ENCODE peak calls at places on chromosome 6, in six cellular contexts. One of them, this sample, is unnamed.

GRCh38 chr6:16596890-16597331 is 164.3 kb downstream of the ATXN1 start:
- DNase-seq in anterior cingulate cortex: no peak
- DNase-seq in Calu3: no peak
- DNase-seq in stimulated activated CD4-positive, alpha-beta T cell treated with anti-CD3 and anti-CD28 coated beads, Interleukin-1b, Interleukin-23, amount 100 ng/mL, for 4 hours: no peak
- DNase-seq in Panc1: no peak
- DNase-seq in AG04450: no peak
- DNase-seq in this sample: no peak

GRCh38 chr6:48426636-48427035 is 315.6 kb upstream of the PTCHD4 start:
- DNase-seq in anterior cingulate cortex: no peak
- DNase-seq in Calu3: no peak
- DNase-seq in stimulated activated CD4-positive, alpha-beta T cell treated with anti-CD3 and anti-CD28 coated beads, Interleukin-1b, Interleukin-23, amount 100 ng/mL, for 4 hours: no peak
- DNase-seq in Panc1: no peak
- DNase-seq in AG04450: peak
- DNase-seq in this sample: no peak

GRCh38 chr6:144544266-144544830 is 259.2 kb downstream of the UTRN start:
- DNase-seq in anterior cingulate cortex: no peak
- DNase-seq in Calu3: no peak
- DNase-seq in stimulated activated CD4-positive, alpha-beta T cell treated with anti-CD3 and anti-CD28 coated beads, Interleukin-1b, Interleukin-23, amount 100 ng/mL, for 4 hours: no peak
- DNase-seq in Panc1: no peak
- DNase-seq in AG04450: no peak
- DNase-seq in this sample: no peak

GRCh38 chr6:143505537-143505936 is 6.0 kb downstream of the FUCA2 start:
- DNase-seq in anterior cingulate cortex: no peak
- DNase-seq in Calu3: no peak
- DNase-seq in stimulated activated CD4-positive, alpha-beta T cell treated with anti-CD3 and anti-CD28 coated beads, Interleukin-1b, Interleukin-23, amount 100 ng/mL, for 4 hours: no peak
- DNase-seq in Panc1: no peak
- DNase-seq in AG04450: no peak
- DNase-seq in this sample: no peak

GRCh38 chr6:128520436-128521301 is at the start of gene PTPRK:
- DNase-seq in anterior cingulate cortex: peak
- DNase-seq in Calu3: peak
- DNase-seq in stimulated activated CD4-positive, alpha-beta T cell treated with anti-CD3 and anti-CD28 coated beads, Interleukin-1b, Interleukin-23, amount 100 ng/mL, for 4 hours: peak
- DNase-seq in Panc1: no peak
- DNase-seq in AG04450: peak
- DNase-seq in this sample: peak

GRCh38 chr6:97292671-97293070 is 9.7 kb upstream of the MMS22L start:
- DNase-seq in anterior cingulate cortex: no peak
- DNase-seq in Calu3: no peak
- DNase-seq in stimulated activated CD4-positive, alpha-beta T cell treated with anti-CD3 and anti-CD28 coated beads, Interleukin-1b, Interleukin-23, amount 100 ng/mL, for 4 hours: no peak
- DNase-seq in Panc1: no peak
- DNase-seq in AG04450: peak
- DNase-seq in this sample: no peak

GRCh38 chr6:163585932-163586437 is 171.5 kb downstream of the QKI start:
- DNase-seq in anterior cingulate cortex: no peak
- DNase-seq in Calu3: peak
- DNase-seq in stimulated activated CD4-positive, alpha-beta T cell treated with anti-CD3 and anti-CD28 coated beads, Interleukin-1b, Interleukin-23, amount 100 ng/mL, for 4 hours: no peak
- DNase-seq in Panc1: no peak
- DNase-seq in AG04450: peak
- DNase-seq in this sample: no peak

GRCh38 chr6:130720076-130720475 is 107.1 kb upstream of the SMLR1 start:
- DNase-seq in anterior cingulate cortex: no peak
- DNase-seq in Calu3: no peak
- DNase-seq in stimulated activated CD4-positive, alpha-beta T cell treated with anti-CD3 and anti-CD28 coated beads, Interleukin-1b, Interleukin-23, amount 100 ng/mL, for 4 hours: no peak
- DNase-seq in Panc1: no peak
- DNase-seq in AG04450: no peak
- DNase-seq in this sample: no peak

GRCh38 chr6:54282186-54282585 is 26.1 kb upstream of the TINAG start:
- DNase-seq in anterior cingulate cortex: no peak
- DNase-seq in Calu3: no peak
- DNase-seq in stimulated activated CD4-positive, alpha-beta T cell treated with anti-CD3 and anti-CD28 coated beads, Interleukin-1b, Interleukin-23, amount 100 ng/mL, for 4 hours: no peak
- DNase-seq in Panc1: no peak
- DNase-seq in AG04450: peak
- DNase-seq in this sample: no peak

GRCh38 chr6:111087871-111088667 is 766 bp downstream of the SLC16A10 start:
- DNase-seq in anterior cingulate cortex: no peak
- DNase-seq in Calu3: peak
- DNase-seq in stimulated activated CD4-positive, alpha-beta T cell treated with anti-CD3 and anti-CD28 coated beads, Interleukin-1b, Interleukin-23, amount 100 ng/mL, for 4 hours: peak
- DNase-seq in Panc1: no peak
- DNase-seq in AG04450: no peak
- DNase-seq in this sample: no peak

GRCh38 chr6:16135078-16135477 is 6.2 kb downstream of the MYLIP start:
- DNase-seq in anterior cingulate cortex: no peak
- DNase-seq in Calu3: no peak
- DNase-seq in stimulated activated CD4-positive, alpha-beta T cell treated with anti-CD3 and anti-CD28 coated beads, Interleukin-1b, Interleukin-23, amount 100 ng/mL, for 4 hours: no peak
- DNase-seq in Panc1: no peak
- DNase-seq in AG04450: no peak
- DNase-seq in this sample: no peak

GRCh38 chr6:148827421-148827820 is 80.6 kb downstream of the UST start:
- DNase-seq in anterior cingulate cortex: no peak
- DNase-seq in Calu3: no peak
- DNase-seq in stimulated activated CD4-positive, alpha-beta T cell treated with anti-CD3 and anti-CD28 coated beads, Interleukin-1b, Interleukin-23, amount 100 ng/mL, for 4 hours: no peak
- DNase-seq in Panc1: no peak
- DNase-seq in AG04450: no peak
- DNase-seq in this sample: no peak

GRCh38 chr6:151038616-151039015 is 173.1 kb downstream of the MTHFD1L start:
- DNase-seq in anterior cingulate cortex: no peak
- DNase-seq in Calu3: no peak
- DNase-seq in stimulated activated CD4-positive, alpha-beta T cell treated with anti-CD3 and anti-CD28 coated beads, Interleukin-1b, Interleukin-23, amount 100 ng/mL, for 4 hours: no peak
- DNase-seq in Panc1: no peak
- DNase-seq in AG04450: no peak
- DNase-seq in this sample: no peak

GRCh38 chr6:133809406-133809805 is 79.5 kb upstream of the TCF21 start:
- DNase-seq in anterior cingulate cortex: no peak
- DNase-seq in Calu3: no peak
- DNase-seq in stimulated activated CD4-positive, alpha-beta T cell treated with anti-CD3 and anti-CD28 coated beads, Interleukin-1b, Interleukin-23, amount 100 ng/mL, for 4 hours: no peak
- DNase-seq in Panc1: no peak
- DNase-seq in AG04450: no peak
- DNase-seq in this sample: no peak

GRCh38 chr6:135212935-135213334 is 31.8 kb downstream of the MYB start:
- DNase-seq in anterior cingulate cortex: no peak
- DNase-seq in Calu3: no peak
- DNase-seq in stimulated activated CD4-positive, alpha-beta T cell treated with anti-CD3 and anti-CD28 coated beads, Interleukin-1b, Interleukin-23, amount 100 ng/mL, for 4 hours: no peak
- DNase-seq in Panc1: no peak
- DNase-seq in AG04450: no peak
- DNase-seq in this sample: no peak

GRCh38 chr6:96015321-96015790 is 418 bp upstream of the FUT9 start:
- DNase-seq in anterior cingulate cortex: peak
- DNase-seq in Calu3: peak
- DNase-seq in stimulated activated CD4-positive, alpha-beta T cell treated with anti-CD3 and anti-CD28 coated beads, Interleukin-1b, Interleukin-23, amount 100 ng/mL, for 4 hours: no peak
- DNase-seq in Panc1: no peak
- DNase-seq in AG04450: no peak
- DNase-seq in this sample: peak

GRCh38 chr6:27650620-27651370 is 177.9 kb upstream of the ZNF184 start:
- DNase-seq in anterior cingulate cortex: no peak
- DNase-seq in Calu3: peak
- DNase-seq in stimulated activated CD4-positive, alpha-beta T cell treated with anti-CD3 and anti-CD28 coated beads, Interleukin-1b, Interleukin-23, amount 100 ng/mL, for 4 hours: no peak
- DNase-seq in Panc1: peak
- DNase-seq in AG04450: no peak
- DNase-seq in this sample: no peak

GRCh38 chr6:122995930-122996796 is at the start of gene CLVS2:
- DNase-seq in anterior cingulate cortex: no peak
- DNase-seq in Calu3: peak
- DNase-seq in stimulated activated CD4-positive, alpha-beta T cell treated with anti-CD3 and anti-CD28 coated beads, Interleukin-1b, Interleukin-23, amount 100 ng/mL, for 4 hours: no peak
- DNase-seq in Panc1: no peak
- DNase-seq in AG04450: no peak
- DNase-seq in this sample: peak

GRCh38 chr6:156909212-156910010 is 132.2 kb downstream of the ARID1B start:
- DNase-seq in anterior cingulate cortex: no peak
- DNase-seq in Calu3: no peak
- DNase-seq in stimulated activated CD4-positive, alpha-beta T cell treated with anti-CD3 and anti-CD28 coated beads, Interleukin-1b, Interleukin-23, amount 100 ng/mL, for 4 hours: no peak
- DNase-seq in Panc1: no peak
- DNase-seq in AG04450: no peak
- DNase-seq in this sample: no peak

GRCh38 chr6:128966934-128967333 is 84.0 kb downstream of the LAMA2 start:
- DNase-seq in anterior cingulate cortex: no peak
- DNase-seq in Calu3: no peak
- DNase-seq in stimulated activated CD4-positive, alpha-beta T cell treated with anti-CD3 and anti-CD28 coated beads, Interleukin-1b, Interleukin-23, amount 100 ng/mL, for 4 hours: no peak
- DNase-seq in Panc1: no peak
- DNase-seq in AG04450: no peak
- DNase-seq in this sample: no peak

GRCh38 chr6:31356946-31357466 is at the start of gene HLA-B:
- DNase-seq in anterior cingulate cortex: no peak
- DNase-seq in Calu3: peak
- DNase-seq in stimulated activated CD4-positive, alpha-beta T cell treated with anti-CD3 and anti-CD28 coated beads, Interleukin-1b, Interleukin-23, amount 100 ng/mL, for 4 hours: peak
- DNase-seq in Panc1: peak
- DNase-seq in AG04450: peak
- DNase-seq in this sample: peak

GRCh38 chr6:11358904-11359840 is 126.7 kb upstream of the NEDD9 start:
- DNase-seq in anterior cingulate cortex: no peak
- DNase-seq in Calu3: no peak
- DNase-seq in stimulated activated CD4-positive, alpha-beta T cell treated with anti-CD3 and anti-CD28 coated beads, Interleukin-1b, Interleukin-23, amount 100 ng/mL, for 4 hours: no peak
- DNase-seq in Panc1: no peak
- DNase-seq in AG04450: no peak
- DNase-seq in this sample: no peak

GRCh38 chr6:142787422-142787821 is 157.6 kb downstream of the HIVEP2 start:
- DNase-seq in anterior cingulate cortex: no peak
- DNase-seq in Calu3: no peak
- DNase-seq in stimulated activated CD4-positive, alpha-beta T cell treated with anti-CD3 and anti-CD28 coated beads, Interleukin-1b, Interleukin-23, amount 100 ng/mL, for 4 hours: no peak
- DNase-seq in Panc1: no peak
- DNase-seq in AG04450: no peak
- DNase-seq in this sample: no peak

GRCh38 chr6:143150291-143150690 is 89.6 kb downstream of the AIG1 start:
- DNase-seq in anterior cingulate cortex: no peak
- DNase-seq in Calu3: no peak
- DNase-seq in stimulated activated CD4-positive, alpha-beta T cell treated with anti-CD3 and anti-CD28 coated beads, Interleukin-1b, Interleukin-23, amount 100 ng/mL, for 4 hours: no peak
- DNase-seq in Panc1: no peak
- DNase-seq in AG04450: no peak
- DNase-seq in this sample: no peak

GRCh38 chr6:93266418-93266817 is 152.9 kb downstream of the EPHA7 start:
- DNase-seq in anterior cingulate cortex: no peak
- DNase-seq in Calu3: no peak
- DNase-seq in stimulated activated CD4-positive, alpha-beta T cell treated with anti-CD3 and anti-CD28 coated beads, Interleukin-1b, Interleukin-23, amount 100 ng/mL, for 4 hours: no peak
- DNase-seq in Panc1: no peak
- DNase-seq in AG04450: no peak
- DNase-seq in this sample: no peak

GRCh38 chr6:70390067-70390466 is 23.2 kb upstream of the FAM135A start:
- DNase-seq in anterior cingulate cortex: no peak
- DNase-seq in Calu3: no peak
- DNase-seq in stimulated activated CD4-positive, alpha-beta T cell treated with anti-CD3 and anti-CD28 coated beads, Interleukin-1b, Interleukin-23, amount 100 ng/mL, for 4 hours: no peak
- DNase-seq in Panc1: no peak
- DNase-seq in AG04450: no peak
- DNase-seq in this sample: no peak

GRCh38 chr6:154908723-154909122 is 86.4 kb upstream of the TIAM2 start:
- DNase-seq in anterior cingulate cortex: no peak
- DNase-seq in Calu3: no peak
- DNase-seq in stimulated activated CD4-positive, alpha-beta T cell treated with anti-CD3 and anti-CD28 coated beads, Interleukin-1b, Interleukin-23, amount 100 ng/mL, for 4 hours: no peak
- DNase-seq in Panc1: no peak
- DNase-seq in AG04450: no peak
- DNase-seq in this sample: no peak

GRCh38 chr6:37048851-37049734 is 43.6 kb downstream of the FGD2 start:
- DNase-seq in anterior cingulate cortex: no peak
- DNase-seq in Calu3: peak
- DNase-seq in stimulated activated CD4-positive, alpha-beta T cell treated with anti-CD3 and anti-CD28 coated beads, Interleukin-1b, Interleukin-23, amount 100 ng/mL, for 4 hours: peak
- DNase-seq in Panc1: no peak
- DNase-seq in AG04450: peak
- DNase-seq in this sample: no peak

GRCh38 chr6:168057836-168058235 is 21.2 kb downstream of the FRMD1 start:
- DNase-seq in anterior cingulate cortex: no peak
- DNase-seq in Calu3: no peak
- DNase-seq in stimulated activated CD4-positive, alpha-beta T cell treated with anti-CD3 and anti-CD28 coated beads, Interleukin-1b, Interleukin-23, amount 100 ng/mL, for 4 hours: no peak
- DNase-seq in Panc1: no peak
- DNase-seq in AG04450: no peak
- DNase-seq in this sample: no peak

GRCh38 chr6:29681811-29682210 is 859 bp upstream of the ZFP57 start:
- DNase-seq in anterior cingulate cortex: no peak
- DNase-seq in Calu3: no peak
- DNase-seq in stimulated activated CD4-positive, alpha-beta T cell treated with anti-CD3 and anti-CD28 coated beads, Interleukin-1b, Interleukin-23, amount 100 ng/mL, for 4 hours: no peak
- DNase-seq in Panc1: no peak
- DNase-seq in AG04450: no peak
- DNase-seq in this sample: no peak

GRCh38 chr6:24064106-24064505 is 61.9 kb upstream of the NRSN1 start:
- DNase-seq in anterior cingulate cortex: no peak
- DNase-seq in Calu3: peak
- DNase-seq in stimulated activated CD4-positive, alpha-beta T cell treated with anti-CD3 and anti-CD28 coated beads, Interleukin-1b, Interleukin-23, amount 100 ng/mL, for 4 hours: no peak
- DNase-seq in Panc1: peak
- DNase-seq in AG04450: no peak
- DNase-seq in this sample: no peak

GRCh38 chr6:80321011-80321410 is 214.5 kb downstream of the BCKDHB start:
- DNase-seq in anterior cingulate cortex: no peak
- DNase-seq in Calu3: no peak
- DNase-seq in stimulated activated CD4-positive, alpha-beta T cell treated with anti-CD3 and anti-CD28 coated beads, Interleukin-1b, Interleukin-23, amount 100 ng/mL, for 4 hours: no peak
- DNase-seq in Panc1: no peak
- DNase-seq in AG04450: no peak
- DNase-seq in this sample: no peak

GRCh38 chr6:107416179-107416578 is 43.2 kb downstream of the PDSS2 start:
- DNase-seq in anterior cingulate cortex: no peak
- DNase-seq in Calu3: no peak
- DNase-seq in stimulated activated CD4-positive, alpha-beta T cell treated with anti-CD3 and anti-CD28 coated beads, Interleukin-1b, Interleukin-23, amount 100 ng/mL, for 4 hours: no peak
- DNase-seq in Panc1: no peak
- DNase-seq in AG04450: no peak
- DNase-seq in this sample: no peak

GRCh38 chr6:26043389-26044139 is 43.7 kb upstream of the HFE start:
- DNase-seq in anterior cingulate cortex: peak
- DNase-seq in Calu3: peak
- DNase-seq in stimulated activated CD4-positive, alpha-beta T cell treated with anti-CD3 and anti-CD28 coated beads, Interleukin-1b, Interleukin-23, amount 100 ng/mL, for 4 hours: peak
- DNase-seq in Panc1: no peak
- DNase-seq in AG04450: peak
- DNase-seq in this sample: peak

GRCh38 chr6:88238065-88238464 is 71.9 kb upstream of the CNR1 start:
- DNase-seq in anterior cingulate cortex: no peak
- DNase-seq in Calu3: peak
- DNase-seq in stimulated activated CD4-positive, alpha-beta T cell treated with anti-CD3 and anti-CD28 coated beads, Interleukin-1b, Interleukin-23, amount 100 ng/mL, for 4 hours: no peak
- DNase-seq in Panc1: peak
- DNase-seq in AG04450: no peak
- DNase-seq in this sample: no peak

GRCh38 chr6:67558985-67559384 is 1076.1 kb upstream of the ADGRB3 start:
- DNase-seq in anterior cingulate cortex: no peak
- DNase-seq in Calu3: no peak
- DNase-seq in stimulated activated CD4-positive, alpha-beta T cell treated with anti-CD3 and anti-CD28 coated beads, Interleukin-1b, Interleukin-23, amount 100 ng/mL, for 4 hours: no peak
- DNase-seq in Panc1: no peak
- DNase-seq in AG04450: no peak
- DNase-seq in this sample: no peak